ENCODE peak calls at places on chromosomes 1 and 21, in five cellular contexts. One of them, this sample, is unnamed.

GRCh38 chr1:89407355-89407754 is 43.5 kb downstream of the GBP6 start:
- DNase-seq in SK-N-SH: no peak
- DNase-seq in breast epithelium: no peak
- DNase-seq in colonic mucosa: no peak
- DNase-seq in glutamatergic neuron: no peak
- DNase-seq in this sample: no peak

GRCh38 chr21:46024983-46025860 is 43.7 kb downstream of the COL6A1 start:
- DNase-seq in SK-N-SH: no peak
- DNase-seq in breast epithelium: no peak
- DNase-seq in colonic mucosa: no peak
- DNase-seq in glutamatergic neuron: no peak
- DNase-seq in this sample: no peak

GRCh38 chr1:59142663-59143487 is 154.0 kb upstream of the FGGY start:
- DNase-seq in SK-N-SH: no peak
- DNase-seq in breast epithelium: no peak
- DNase-seq in colonic mucosa: no peak
- DNase-seq in glutamatergic neuron: no peak
- DNase-seq in this sample: no peak

GRCh38 chr1:234564035-234565029 is 45.6 kb downstream of the IRF2BP2 start:
- DNase-seq in SK-N-SH: no peak
- DNase-seq in breast epithelium: peak
- DNase-seq in colonic mucosa: no peak
- DNase-seq in glutamatergic neuron: no peak
- DNase-seq in this sample: no peak

GRCh38 chr1:200524092-200524491 is 96.5 kb downstream of the KIF14 start:
- DNase-seq in SK-N-SH: no peak
- DNase-seq in breast epithelium: no peak
- DNase-seq in colonic mucosa: no peak
- DNase-seq in glutamatergic neuron: no peak
- DNase-seq in this sample: no peak

GRCh38 chr1:160040481-160040880 is 8.7 kb upstream of the PIGM start:
- DNase-seq in SK-N-SH: no peak
- DNase-seq in breast epithelium: no peak
- DNase-seq in colonic mucosa: no peak
- DNase-seq in glutamatergic neuron: no peak
- DNase-seq in this sample: no peak

GRCh38 chr1:22962558-22962957 is 10.1 kb downstream of the LACTBL1 start:
- DNase-seq in SK-N-SH: no peak
- DNase-seq in breast epithelium: no peak
- DNase-seq in colonic mucosa: no peak
- DNase-seq in glutamatergic neuron: no peak
- DNase-seq in this sample: no peak

GRCh38 chr1:234265861-234266260 is 107.4 kb upstream of the COA6 start:
- DNase-seq in SK-N-SH: no peak
- DNase-seq in breast epithelium: no peak
- DNase-seq in colonic mucosa: no peak
- DNase-seq in glutamatergic neuron: no peak
- DNase-seq in this sample: no peak

GRCh38 chr1:245901037-245901436 is 606.0 kb downstream of the SMYD3 start:
- DNase-seq in SK-N-SH: no peak
- DNase-seq in breast epithelium: no peak
- DNase-seq in colonic mucosa: no peak
- DNase-seq in glutamatergic neuron: no peak
- DNase-seq in this sample: no peak

GRCh38 chr1:7727816-7728477 is 43.1 kb upstream of the VAMP3 start:
- DNase-seq in SK-N-SH: peak
- DNase-seq in breast epithelium: no peak
- DNase-seq in colonic mucosa: no peak
- DNase-seq in glutamatergic neuron: no peak
- DNase-seq in this sample: no peak

GRCh38 chr1:233140519-233140918 is 155.0 kb downstream of the PCNX2 start:
- DNase-seq in SK-N-SH: no peak
- DNase-seq in breast epithelium: no peak
- DNase-seq in colonic mucosa: no peak
- DNase-seq in glutamatergic neuron: peak
- DNase-seq in this sample: no peak

GRCh38 chr1:209854196-209854595 is 26.4 kb downstream of the UTP25 start:
- DNase-seq in SK-N-SH: peak
- DNase-seq in breast epithelium: no peak
- DNase-seq in colonic mucosa: no peak
- DNase-seq in glutamatergic neuron: no peak
- DNase-seq in this sample: no peak

GRCh38 chr1:226870026-226870322 is 442 bp upstream of the PSEN2 start:
- DNase-seq in SK-N-SH: no peak
- DNase-seq in breast epithelium: no peak
- DNase-seq in colonic mucosa: no peak
- DNase-seq in glutamatergic neuron: no peak
- DNase-seq in this sample: no peak

GRCh38 chr1:212928323-212929281 is 21.7 kb upstream of the VASH2 start:
- DNase-seq in SK-N-SH: peak
- DNase-seq in breast epithelium: no peak
- DNase-seq in colonic mucosa: no peak
- DNase-seq in glutamatergic neuron: peak
- DNase-seq in this sample: no peak

GRCh38 chr1:26538480-26539412 is 9.2 kb downstream of the RPS6KA1 start:
- DNase-seq in SK-N-SH: peak
- DNase-seq in breast epithelium: no peak
- DNase-seq in colonic mucosa: peak
- DNase-seq in glutamatergic neuron: peak
- DNase-seq in this sample: peak

GRCh38 chr1:62746086-62746808 is 37.7 kb upstream of the ATG4C start:
- DNase-seq in SK-N-SH: peak
- DNase-seq in breast epithelium: no peak
- DNase-seq in colonic mucosa: no peak
- DNase-seq in glutamatergic neuron: no peak
- DNase-seq in this sample: no peak

GRCh38 chr21:46294647-46295176 is 8.6 kb downstream of the YBEY start:
- DNase-seq in SK-N-SH: peak
- DNase-seq in breast epithelium: no peak
- DNase-seq in colonic mucosa: no peak
- DNase-seq in glutamatergic neuron: no peak
- DNase-seq in this sample: no peak

GRCh38 chr1:212597495-212597894 is 11.1 kb upstream of the ATF3 start:
- DNase-seq in SK-N-SH: no peak
- DNase-seq in breast epithelium: no peak
- DNase-seq in colonic mucosa: no peak
- DNase-seq in glutamatergic neuron: no peak
- DNase-seq in this sample: no peak

GRCh38 chr1:96538001-96538649 is 183.5 kb upstream of the PTBP2 start:
- DNase-seq in SK-N-SH: peak
- DNase-seq in breast epithelium: no peak
- DNase-seq in colonic mucosa: no peak
- DNase-seq in glutamatergic neuron: no peak
- DNase-seq in this sample: no peak

GRCh38 chr1:20847619-20848080 is 60.5 kb upstream of the HP1BP3 start:
- DNase-seq in SK-N-SH: no peak
- DNase-seq in breast epithelium: no peak
- DNase-seq in colonic mucosa: no peak
- DNase-seq in glutamatergic neuron: no peak
- DNase-seq in this sample: no peak

GRCh38 chr1:234972411-234973191 is 156.0 kb downstream of the TOMM20 start:
- DNase-seq in SK-N-SH: no peak
- DNase-seq in breast epithelium: no peak
- DNase-seq in colonic mucosa: peak
- DNase-seq in glutamatergic neuron: no peak
- DNase-seq in this sample: peak

GRCh38 chr1:39394598-39394997 is 96.8 kb upstream of the BMP8A start:
- DNase-seq in SK-N-SH: no peak
- DNase-seq in breast epithelium: no peak
- DNase-seq in colonic mucosa: peak
- DNase-seq in glutamatergic neuron: no peak
- DNase-seq in this sample: no peak

GRCh38 chr1:101041300-101041699 is 15.7 kb upstream of the DPH5 start:
- DNase-seq in SK-N-SH: no peak
- DNase-seq in breast epithelium: no peak
- DNase-seq in colonic mucosa: no peak
- DNase-seq in glutamatergic neuron: no peak
- DNase-seq in this sample: no peak

GRCh38 chr1:101040666-101041065 is 15.1 kb upstream of the DPH5 start:
- DNase-seq in SK-N-SH: no peak
- DNase-seq in breast epithelium: no peak
- DNase-seq in colonic mucosa: no peak
- DNase-seq in glutamatergic neuron: no peak
- DNase-seq in this sample: no peak

GRCh38 chr1:101044749-101045148 is 19.2 kb upstream of the DPH5 start:
- DNase-seq in SK-N-SH: no peak
- DNase-seq in breast epithelium: no peak
- DNase-seq in colonic mucosa: no peak
- DNase-seq in glutamatergic neuron: no peak
- DNase-seq in this sample: no peak

GRCh38 chr1:101044259-101044658 is 18.7 kb upstream of the DPH5 start:
- DNase-seq in SK-N-SH: no peak
- DNase-seq in breast epithelium: no peak
- DNase-seq in colonic mucosa: no peak
- DNase-seq in glutamatergic neuron: no peak
- DNase-seq in this sample: no peak

DNA sequence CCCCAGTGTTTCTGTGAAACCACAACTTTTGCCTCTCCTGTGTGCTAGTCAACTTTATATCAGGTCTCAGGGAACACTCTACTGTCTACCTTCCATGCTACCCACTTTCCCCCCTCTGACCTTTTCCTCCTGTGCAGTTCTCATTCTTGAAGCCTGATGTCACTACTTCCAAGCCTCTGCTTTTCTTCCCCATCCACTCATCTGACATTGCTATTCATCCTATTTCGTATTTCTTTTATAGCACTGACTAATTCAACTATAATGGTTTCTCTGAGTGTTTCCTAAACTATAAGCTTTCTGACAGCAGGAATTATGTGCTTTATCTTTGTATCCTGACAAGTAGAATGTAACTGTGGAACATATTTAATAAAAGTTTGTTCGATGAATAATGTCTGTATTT is 18.2 kb upstream of the DPH5 start:
- DNase-seq in SK-N-SH: no peak
- DNase-seq in breast epithelium: no peak
- DNase-seq in colonic mucosa: no peak
- DNase-seq in glutamatergic neuron: no peak
- DNase-seq in this sample: no peak
- TF ChIP-seq CTCF in SK-N-SH: peak
- TF ChIP-seq CTCF in breast epithelium: no peak
- TF ChIP-seq CTCF in colonic mucosa: no peak
- TF ChIP-seq CTCF in glutamatergic neuron: no peak
- TF ChIP-seq CTCF in this sample: no peak

GRCh38 chr1:57254006-57254405 is 169.9 kb downstream of the DAB1 start:
- DNase-seq in SK-N-SH: no peak
- DNase-seq in breast epithelium: no peak
- DNase-seq in colonic mucosa: no peak
- DNase-seq in glutamatergic neuron: no peak
- DNase-seq in this sample: no peak
- TF ChIP-seq CTCF in SK-N-SH: no peak
- TF ChIP-seq CTCF in breast epithelium: no peak
- TF ChIP-seq CTCF in colonic mucosa: no peak
- TF ChIP-seq CTCF in glutamatergic neuron: no peak
- TF ChIP-seq CTCF in this sample: no peak

GRCh38 chr21:18840239-18840638 is 436.7 kb upstream of the TMPRSS15 start:
- DNase-seq in SK-N-SH: peak
- DNase-seq in breast epithelium: no peak
- DNase-seq in colonic mucosa: no peak
- DNase-seq in glutamatergic neuron: no peak
- DNase-seq in this sample: no peak
- TF ChIP-seq CTCF in SK-N-SH: peak
- TF ChIP-seq CTCF in breast epithelium: no peak
- TF ChIP-seq CTCF in colonic mucosa: peak
- TF ChIP-seq CTCF in glutamatergic neuron: peak
- TF ChIP-seq CTCF in this sample: peak

DNA sequence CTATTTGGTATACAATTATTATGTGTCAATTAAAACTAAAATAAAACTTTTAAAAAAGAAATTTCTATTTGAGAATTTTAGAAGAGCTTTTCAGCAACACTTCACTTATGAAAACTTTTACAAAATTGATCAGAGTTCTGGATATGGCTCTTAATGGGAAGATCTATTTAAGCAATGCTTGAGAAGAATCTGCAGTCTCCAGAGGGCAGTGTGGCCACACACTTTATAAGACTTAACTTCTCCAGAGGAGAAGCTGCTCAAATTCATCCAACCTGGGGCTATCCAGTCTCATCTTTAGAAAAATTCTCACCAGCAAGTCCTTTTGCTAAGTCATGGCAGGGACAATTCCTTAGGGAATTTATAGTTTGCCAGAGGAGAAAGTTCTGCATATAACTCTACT is 25.2 kb upstream of the AGO1 start:
- DNase-seq in SK-N-SH: no peak
- DNase-seq in breast epithelium: no peak
- DNase-seq in colonic mucosa: no peak
- DNase-seq in glutamatergic neuron: no peak
- DNase-seq in this sample: no peak
- TF ChIP-seq CTCF in SK-N-SH: peak
- TF ChIP-seq CTCF in breast epithelium: no peak
- TF ChIP-seq CTCF in colonic mucosa: peak
- TF ChIP-seq CTCF in glutamatergic neuron: no peak
- TF ChIP-seq CTCF in this sample: no peak

GRCh38 chr21:30842990-30843389 is 13.4 kb upstream of the KRTAP7-1 start:
- DNase-seq in SK-N-SH: no peak
- DNase-seq in breast epithelium: no peak
- DNase-seq in colonic mucosa: no peak
- DNase-seq in glutamatergic neuron: no peak
- DNase-seq in this sample: no peak
- TF ChIP-seq CTCF in SK-N-SH: peak
- TF ChIP-seq CTCF in breast epithelium: no peak
- TF ChIP-seq CTCF in colonic mucosa: no peak
- TF ChIP-seq CTCF in glutamatergic neuron: peak
- TF ChIP-seq CTCF in this sample: no peak

This sample was measured in Peyer's patch.